ENCODE peak calls at places on chromosomes 1 and 21, in four cellular contexts. One of them, this sample, is unnamed. For H3K27me3, the result is how much of the 10 kb centered on the place peaks cover.

GRCh38 chr1:209823143-209824041 is 4.4 kb upstream of the UTP25 start:
- DNase-seq in H1: no peak
- DNase-seq in H9: no peak
- DNase-seq in IMR-90: peak
- DNase-seq in this sample: peak

GRCh38 chr1:178645826-178646200 is 79.2 kb upstream of the RALGPS2 start:
- DNase-seq in IMR-90: peak
- DNase-seq in H1: no peak
- DNase-seq in H9: no peak
- DNase-seq in this sample: no peak

GRCh38 chr1:94012686-94013330 is 103.6 kb upstream of the GCLM start:
- DNase-seq in H1: no peak
- DNase-seq in H9: peak
- DNase-seq in IMR-90: peak
- DNase-seq in this sample: no peak

GRCh38 chr1:240658312-240658975 is 46.5 kb upstream of the GREM2 start:
- DNase-seq in H9: no peak
- DNase-seq in H1: no peak
- DNase-seq in IMR-90: peak
- DNase-seq in this sample: no peak

GRCh38 chr1:63640633-63641567 is 47.7 kb downstream of the PGM1 start:
- DNase-seq in IMR-90: no peak
- DNase-seq in H1: no peak
- DNase-seq in H9: no peak
- DNase-seq in this sample: no peak

GRCh38 chr1:100835866-100836842 is 58.5 kb downstream of the EXTL2 start:
- DNase-seq in H9: no peak
- DNase-seq in H1: no peak
- DNase-seq in IMR-90: peak
- DNase-seq in this sample: no peak

GRCh38 chr1:94327001-94327685 is 89.8 kb upstream of the ARHGAP29 start:
- DNase-seq in IMR-90: peak
- DNase-seq in H1: peak
- DNase-seq in H9: peak
- DNase-seq in this sample: peak

GRCh38 chr1:77831976-77832695 is 52.7 kb downstream of the MIGA1 start:
- DNase-seq in H1: no peak
- DNase-seq in IMR-90: peak
- DNase-seq in H9: no peak
- DNase-seq in this sample: peak

GRCh38 chr1:109632671-109633346 is 13.2 kb downstream of the AMPD2 start:
- DNase-seq in H9: peak
- DNase-seq in IMR-90: no peak
- DNase-seq in H1: no peak
- DNase-seq in this sample: no peak

GRCh38 chr1:67590329-67590728 is 94.7 kb upstream of the GADD45A start:
- DNase-seq in IMR-90: peak
- DNase-seq in H9: no peak
- DNase-seq in H1: no peak
- DNase-seq in this sample: peak

GRCh38 chr1:229843627-229844238 is 217.7 kb downstream of the URB2 start:
- DNase-seq in H1: no peak
- DNase-seq in IMR-90: no peak
- DNase-seq in H9: no peak
- DNase-seq in this sample: peak

GRCh38 chr1:34792424-34792823 is 375 bp upstream of the GJA4 start:
- DNase-seq in H1: no peak
- DNase-seq in H9: no peak
- DNase-seq in IMR-90: no peak
- DNase-seq in this sample: no peak

GRCh38 chr1:155210304-155210703 is 1.8 kb downstream of the MTX1 start:
- DNase-seq in IMR-90: no peak
- DNase-seq in H1: no peak
- DNase-seq in H9: no peak
- DNase-seq in this sample: no peak

GRCh38 chr1:223186800-223187199 is 43.8 kb upstream of the TLR5 start:
- DNase-seq in IMR-90: no peak
- DNase-seq in H9: no peak
- DNase-seq in H1: no peak
- DNase-seq in this sample: no peak

GRCh38 chr1:18140411-18140810 is 32.8 kb downstream of the IGSF21 start:
- DNase-seq in IMR-90: no peak
- DNase-seq in H9: no peak
- DNase-seq in H1: no peak
- DNase-seq in this sample: no peak

GRCh38 chr1:169892819-169893644 is 664 bp downstream of the SCYL3 start:
- DNase-seq in H1: no peak
- DNase-seq in IMR-90: peak
- DNase-seq in H9: no peak
- DNase-seq in this sample: peak

GRCh38 chr1:151539321-151540020 is 638 bp upstream of the TUFT1 start:
- DNase-seq in H1: no peak
- DNase-seq in IMR-90: peak
- DNase-seq in H9: peak
- DNase-seq in this sample: peak

GRCh38 chr1:41167688-41168087 is 74.4 kb downstream of the SCMH1 start:
- DNase-seq in H1: no peak
- DNase-seq in H9: no peak
- DNase-seq in IMR-90: no peak
- DNase-seq in this sample: no peak

GRCh38 chr21:34992180-34992579 is 56.9 kb downstream of the RUNX1 start:
- DNase-seq in IMR-90: no peak
- DNase-seq in H9: no peak
- DNase-seq in H1: no peak
- DNase-seq in this sample: no peak

GRCh38 chr21:42061195-42061865 is 9.8 kb upstream of the UMODL1 start:
- DNase-seq in H1: no peak
- DNase-seq in H9: no peak
- DNase-seq in IMR-90: no peak
- DNase-seq in this sample: no peak

GRCh38 chr1:225201447-225201846 is 226.4 kb downstream of the LBR start:
- DNase-seq in IMR-90: no peak
- DNase-seq in H1: no peak
- DNase-seq in H9: no peak
- DNase-seq in this sample: no peak

GRCh38 chr1:67749844-67750689 is 65.1 kb downstream of the GADD45A start:
- DNase-seq in H1: no peak
- DNase-seq in H9: no peak
- DNase-seq in IMR-90: peak
- DNase-seq in this sample: peak

GRCh38 chr1:33905241-33905640 is 41.4 kb downstream of the HMGB4 start:
- DNase-seq in IMR-90: no peak
- DNase-seq in H1: no peak
- DNase-seq in H9: no peak
- DNase-seq in this sample: no peak

GRCh38 chr1:156618853-156619581 is at the start of gene HAPLN2:
- DNase-seq in IMR-90: no peak
- DNase-seq in H9: peak
- DNase-seq in H1: no peak
- DNase-seq in this sample: no peak

GRCh38 chr1:209375681-209376360 is 207.7 kb upstream of the CAMK1G start:
- DNase-seq in H1: no peak
- DNase-seq in H9: no peak
- DNase-seq in IMR-90: peak
- DNase-seq in this sample: peak

GRCh38 chr1:29933110-29933509 is 696.8 kb downstream of the PTPRU start:
- DNase-seq in H9: no peak
- DNase-seq in IMR-90: no peak
- DNase-seq in H1: no peak
- DNase-seq in this sample: no peak

GRCh38 chr1:67316180-67316902 is 8.7 kb downstream of the IL12RB2 start:
- DNase-seq in H9: no peak
- DNase-seq in H1: no peak
- DNase-seq in IMR-90: no peak
- DNase-seq in this sample: no peak

GRCh38 chr21:38244885-38245869 is 11.6 kb upstream of the KCNJ15 start:
- DNase-seq in H9: no peak
- DNase-seq in H1: no peak
- DNase-seq in IMR-90: peak
- DNase-seq in this sample: peak

GRCh38 chr1:186722711-186723309 is 42.6 kb upstream of the PTGS2 start:
- DNase-seq in H1: no peak
- DNase-seq in H9: no peak
- DNase-seq in IMR-90: peak
- DNase-seq in this sample: peak

GRCh38 chr1:235763962-235764361 is 102.7 kb downstream of the LYST start:
- DNase-seq in IMR-90: peak
- DNase-seq in H1: no peak
- DNase-seq in H9: no peak
- DNase-seq in this sample: no peak

GRCh38 chr1:42130061-42130460 is 23.1 kb upstream of the GUCA2B start:
- DNase-seq in H9: no peak
- DNase-seq in IMR-90: no peak
- DNase-seq in H1: no peak
- DNase-seq in this sample: no peak

GRCh38 chr1:75712306-75712705 is 12.2 kb upstream of the ACADM start:
- DNase-seq in H9: no peak
- DNase-seq in IMR-90: no peak
- DNase-seq in H1: no peak
- DNase-seq in this sample: no peak

GRCh38 chr1:236425031-236425663 is 31.1 kb downstream of the EDARADD start:
- DNase-seq in IMR-90: no peak
- DNase-seq in H9: peak
- DNase-seq in H1: no peak
- DNase-seq in this sample: no peak

GRCh38 chr1:195763146-195763906 is 844.9 kb downstream of the KCNT2 start:
- DNase-seq in H9: peak
- DNase-seq in IMR-90: no peak
- DNase-seq in H1: no peak
- DNase-seq in this sample: no peak

GRCh38 chr1:66261370-66261769 is 272.6 kb upstream of the SGIP1 start:
- DNase-seq in H1: no peak
- DNase-seq in H9: no peak
- DNase-seq in IMR-90: no peak
- DNase-seq in this sample: no peak

GRCh38 chr1:165897326-165898303 is 70.2 kb downstream of the UCK2 start:
- DNase-seq in H1: no peak
- DNase-seq in H9: peak
- DNase-seq in IMR-90: peak
- DNase-seq in this sample: peak

GRCh38 chr1:165894591-165894990 is 67.2 kb downstream of the UCK2 start:
- DNase-seq in IMR-90: peak
- DNase-seq in H9: peak
- DNase-seq in H1: no peak
- DNase-seq in this sample: no peak

GRCh38 chr1:165898837-165899236 is 71.4 kb downstream of the UCK2 start:
- DNase-seq in H9: peak
- DNase-seq in H1: no peak
- DNase-seq in IMR-90: peak
- DNase-seq in this sample: peak

GRCh38 chr1:165895451-165895871 is 68.0 kb downstream of the UCK2 start:
- DNase-seq in IMR-90: peak
- DNase-seq in H1: no peak
- DNase-seq in H9: no peak
- DNase-seq in this sample: peak

DNA sequence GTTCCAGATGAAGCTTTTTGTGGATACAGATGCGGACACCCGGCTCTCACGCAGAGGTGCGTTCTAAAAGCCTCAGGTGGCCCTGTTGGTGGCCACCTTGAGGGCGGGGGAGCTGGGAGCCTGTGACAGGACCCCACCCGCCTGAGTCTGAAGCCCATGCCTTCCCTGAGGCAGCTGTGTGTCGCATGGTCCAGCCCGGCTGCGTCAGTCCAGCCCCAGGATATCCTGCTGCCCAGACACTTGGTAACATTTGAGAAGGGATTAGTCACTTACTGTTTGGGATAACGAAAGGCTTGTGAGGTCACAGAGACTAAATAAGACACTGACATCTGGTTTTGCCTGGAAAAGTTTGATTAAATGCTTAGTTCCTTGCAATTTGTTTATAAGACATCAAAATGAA is 68.9 kb downstream of the UCK2 start:
- DNase-seq in H1: no peak
- DNase-seq in IMR-90: peak
- DNase-seq in H9: no peak
- DNase-seq in this sample: peak
- H2AK5ac ChIP-seq in H1: no peak
- H2AK5ac ChIP-seq in IMR-90: peak
- H2AK5ac ChIP-seq in H9: no peak
- H2AK5ac ChIP-seq in this sample: peak

DNA sequence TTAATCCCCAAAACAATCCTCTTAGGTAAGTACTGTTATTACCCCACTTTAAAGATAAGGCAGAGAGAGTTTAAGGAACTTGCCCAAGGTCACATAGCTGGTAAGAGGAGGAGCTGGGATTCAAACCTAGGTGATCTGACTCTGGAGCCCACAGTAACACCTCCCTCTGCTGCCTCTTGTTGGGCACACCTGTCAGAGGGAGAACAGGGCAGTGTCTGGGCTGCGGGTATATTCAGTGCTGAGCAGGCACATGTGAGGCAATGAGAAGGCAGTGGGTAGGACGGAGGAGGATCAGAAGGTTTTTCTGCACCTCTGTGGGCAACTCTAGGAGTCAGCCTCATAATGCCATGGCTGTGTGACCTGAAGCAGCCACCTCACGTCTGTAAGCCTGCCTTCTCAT is 1.8 kb downstream of the HPCA start:
- DNase-seq in H9: no peak
- DNase-seq in H1: no peak
- DNase-seq in IMR-90: no peak
- DNase-seq in this sample: no peak
- H3K27me3 ChIP-seq in H9: under half
- H3K27me3 ChIP-seq in H1: under half
- H3K27me3 ChIP-seq in IMR-90: half or more
- H3K27me3 ChIP-seq in this sample: half or more

GRCh38 chr1:204103121-204103741 is 30.3 kb downstream of the SOX13 start:
- DNase-seq in H1: no peak
- DNase-seq in IMR-90: peak
- DNase-seq in H9: no peak
- DNase-seq in this sample: peak
- H4K8ac ChIP-seq in H1: no peak
- H4K8ac ChIP-seq in IMR-90: no peak
- H4K8ac ChIP-seq in H9: no peak
- H4K8ac ChIP-seq in this sample: no peak

GRCh38 chr1:153506831-153507413 is 28.9 kb downstream of the S100A6 start:
- DNase-seq in H1: no peak
- DNase-seq in IMR-90: peak
- DNase-seq in H9: no peak
- DNase-seq in this sample: peak
- H2AK5ac ChIP-seq in H1: no peak
- H2AK5ac ChIP-seq in IMR-90: peak
- H2AK5ac ChIP-seq in H9: no peak
- H2AK5ac ChIP-seq in this sample: no peak

DNA sequence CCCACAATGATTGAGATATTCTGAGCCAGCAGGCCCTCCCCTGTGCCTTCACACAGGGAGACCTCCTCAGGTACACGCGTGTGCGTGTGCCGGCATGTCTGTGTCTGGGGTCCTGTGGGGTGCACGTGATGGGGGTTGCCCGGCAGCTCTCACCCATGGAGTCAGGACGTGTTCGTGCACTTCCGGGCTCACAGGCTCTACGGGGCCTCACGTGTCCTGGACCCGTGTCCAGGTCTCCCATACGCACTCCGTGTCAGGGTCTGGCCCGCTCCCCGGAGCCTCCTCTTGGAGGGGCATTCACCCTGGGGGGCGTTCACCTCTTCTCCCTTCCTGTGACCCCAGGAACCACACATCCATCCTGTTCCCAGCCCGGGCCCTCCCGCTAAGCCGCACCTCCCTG is 13.1 kb downstream of the SAMD11 start:
- DNase-seq in H9: no peak
- DNase-seq in H1: no peak
- DNase-seq in IMR-90: no peak
- DNase-seq in this sample: no peak
- H3K27me3 ChIP-seq in H9: half or more
- H3K27me3 ChIP-seq in H1: half or more
- H3K27me3 ChIP-seq in IMR-90: under half
- H3K27me3 ChIP-seq in this sample: under half